ENCODE peak calls at places on chromosomes 6 and 20, in five cellular contexts. C is GM13977, P is PC-9, H is B cell, M is AG09319. L is an unnamed sample.
A peak's percentile ranks its signal among the peaks of the same experiment; 100 is the strongest.

GRCh38 chr6:90256698-90257485 is 39.8 kb downstream of the BACH2 start:
- DNase-seq in C (no peak), P (no peak), H (no peak), M (no peak), L (no peak)

GRCh38 chr20:2032168-2032567 is 38.3 kb upstream of the PDYN start:
- DNase-seq in C (no peak), P (no peak), H (no peak), M (no peak), L (no peak)

GRCh38 chr6:41072836-41073202 is at the start of gene NFYA:
- DNase-seq in C (peak; percentile 97), P (no peak), H (no peak), M (no peak), L (no peak)

GRCh38 chr20:44973053-44973452 is 6.7 kb downstream of the STK4 start:
- DNase-seq in C (no peak), P (no peak), H (no peak), M (no peak), L (no peak)

GRCh38 chr20:37266940-37267683 is 5.5 kb upstream of the GHRH start:
- DNase-seq in C (no peak), P (no peak), H (no peak), M (no peak), L (no peak)

GRCh38 chr6:27161946-27162603 is 85.4 kb upstream of the PRSS16 start:
- DNase-seq in C (no peak), P (peak; percentile 45), H (no peak), M (no peak), L (no peak)

GRCh38 chr20:61803416-61803902 is 262.2 kb downstream of the TAF4 start:
- DNase-seq in C (no peak), P (no peak), H (no peak), M (no peak), L (no peak)

GRCh38 chr6:17968081-17968518 is 19.3 kb downstream of the KIF13A start:
- DNase-seq in C (no peak), P (no peak), H (no peak), M (no peak), L (no peak)

GRCh38 chr20:62381202-62381797 is 5.6 kb upstream of the RPS21 start:
- DNase-seq in C (no peak), P (peak; percentile 72), H (no peak), M (no peak), L (no peak)

GRCh38 chr6:16681260-16681873 is 79.9 kb downstream of the ATXN1 start:
- DNase-seq in C (no peak), P (peak; percentile 32), H (no peak), M (peak; percentile 59), L (no peak)

GRCh38 chr6:54194067-54194466 is 82.8 kb downstream of the MLIP start:
- DNase-seq in C (no peak), P (no peak), H (no peak), M (no peak), L (no peak)

GRCh38 chr6:108113557-108114519 is 39.3 kb upstream of the OSTM1 start:
- DNase-seq in C (peak; percentile 61), P (peak; percentile 23), H (no peak), M (no peak), L (no peak)
- TF ChIP-seq CTCF in C (peak; percentile 47), P (peak; percentile 87), H (peak; percentile 74), M (peak; percentile 55), L (peak; percentile 42)

GRCh38 chr20:41604002-41604401 is 14.2 kb downstream of the CHD6 start:
- DNase-seq in C (no peak), P (no peak), H (no peak), M (no peak), L (no peak)
- TF ChIP-seq CTCF in C (no peak), P (no peak), H (no peak), M (no peak), L (no peak)

GRCh38 chr20:58691773-58692578 is 624 bp upstream of the NPEPL1 start:
- DNase-seq in C (no peak), P (no peak), H (no peak), M (no peak), L (no peak)

GRCh38 chr20:58695084-58695722 is 2.6 kb downstream of the NPEPL1 start:
- DNase-seq in C (no peak), P (no peak), H (no peak), M (no peak), L (no peak)

GRCh38 chr20:58692579-58693225 is at the start of gene NPEPL1:
- DNase-seq in C (peak; percentile 97), P (peak; percentile 70), H (peak; percentile 53), M (peak; percentile 48), L (peak; percentile 95)

GRCh38 chr20:58694241-58695083 is 1.9 kb downstream of the NPEPL1 start:
- DNase-seq in C (no peak), P (no peak), H (no peak), M (no peak), L (no peak)

DNA sequence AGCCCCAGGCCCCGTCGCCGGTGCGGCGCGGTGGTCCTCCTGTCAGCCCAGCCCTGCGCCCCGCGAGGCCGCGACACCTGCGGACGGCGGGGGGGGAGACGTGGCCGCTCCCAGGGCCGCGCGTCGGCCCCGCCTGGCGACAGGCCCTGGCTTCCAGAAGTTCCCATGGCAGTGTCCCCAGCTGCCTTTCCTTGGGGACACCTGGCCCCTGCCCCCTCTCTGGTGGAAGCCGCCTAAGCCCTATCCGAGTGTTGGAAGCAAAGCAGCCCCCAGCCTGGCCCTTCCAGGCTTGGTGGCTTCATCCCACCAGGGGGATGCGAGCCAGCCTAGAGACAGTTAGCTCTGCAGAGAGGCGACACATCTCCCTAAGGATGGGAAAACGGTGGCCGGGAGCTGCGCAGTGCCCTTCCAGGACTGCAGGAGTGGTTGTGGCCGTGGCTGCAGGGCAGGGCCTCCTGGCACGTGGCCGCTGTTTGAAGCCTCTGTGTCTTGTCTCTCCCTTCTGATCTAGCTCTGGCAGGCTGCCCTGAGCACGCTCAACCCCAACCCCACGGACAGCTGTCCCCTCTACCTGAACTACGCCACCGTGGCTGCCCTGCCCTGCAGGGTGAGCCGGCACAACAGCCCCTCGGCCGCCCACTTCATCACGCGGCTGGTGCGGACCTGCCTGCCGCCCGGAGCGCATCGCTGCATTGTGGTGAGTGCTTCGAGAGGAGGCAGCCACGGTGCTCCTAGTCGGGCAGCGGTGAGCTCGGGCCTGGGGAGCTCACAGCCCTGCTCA is 816 bp downstream of the NPEPL1 start:
- DNase-seq in C (no peak), P (peak; percentile 19), H (no peak), M (no peak), L (no peak)
- TF ChIP-seq CTCF in C (no peak), P (no peak), H (no peak), M (no peak), L (no peak)

DNA sequence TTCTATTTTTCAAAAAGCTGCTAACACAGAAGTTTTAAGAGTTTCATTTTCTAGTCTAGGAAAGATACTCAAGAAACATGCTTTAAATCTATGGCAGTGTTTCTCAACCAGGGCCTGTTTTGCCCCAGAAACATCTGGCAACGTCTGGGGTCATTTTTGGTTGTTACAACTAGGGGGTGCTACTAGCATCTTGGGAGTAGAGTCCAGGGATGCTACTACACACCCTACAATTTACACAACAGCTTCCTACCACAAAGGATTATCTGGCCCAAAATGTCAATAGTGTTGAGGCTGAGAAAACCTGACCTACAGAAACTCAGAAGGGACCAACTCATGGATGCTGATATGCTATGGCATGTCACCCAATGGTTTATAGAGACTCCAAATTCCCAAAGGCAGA is 24.4 kb downstream of the SERAC1 start:
- DNase-seq in C (peak; percentile 19), P (no peak), H (no peak), M (no peak), L (peak; percentile 32)
- TF ChIP-seq CTCF in C (peak; percentile 27), P (peak; percentile 38), H (no peak), M (peak; percentile 20), L (no peak)

GRCh38 chr6:3977875-3978711 is 100.8 kb downstream of the FAM217A start:
- DNase-seq in C (peak; percentile 37), P (peak; percentile 43), H (peak; percentile 63), M (peak; percentile 64), L (peak; percentile 41)
- TF ChIP-seq CTCF in C (peak; percentile 62), P (peak; percentile 73), H (peak; percentile 70), M (peak; percentile 69), L (peak; percentile 63)

GRCh38 chr6:160222491-160222890 is 36.1 kb downstream of the SLC22A2 start:
- DNase-seq in C (no peak), P (no peak), H (no peak), M (no peak), L (no peak)

GRCh38 chr6:160224599-160225237 is 33.9 kb downstream of the SLC22A2 start:
- DNase-seq in C (no peak), P (no peak), H (no peak), M (no peak), L (no peak)

GRCh38 chr6:160217863-160218262 is 40.8 kb downstream of the SLC22A2 start:
- DNase-seq in C (no peak), P (no peak), H (no peak), M (no peak), L (no peak)

GRCh38 chr6:160221918-160222317 is 36.7 kb downstream of the SLC22A2 start:
- DNase-seq in C (no peak), P (no peak), H (no peak), M (no peak), L (no peak)

GRCh38 chr6:160221423-160221822 is 37.2 kb downstream of the SLC22A2 start:
- DNase-seq in C (no peak), P (no peak), H (no peak), M (no peak), L (no peak)
- TF ChIP-seq CTCF in C (peak; percentile 9), P (peak; percentile 35), H (no peak), M (no peak), L (no peak)

GRCh38 chr6:165858571-165858970 is 195.5 kb upstream of the PDE10A start:
- DNase-seq in C (no peak), P (no peak), H (no peak), M (no peak), L (no peak)
- TF ChIP-seq CTCF in C (no peak), P (no peak), H (no peak), M (no peak), L (no peak)

DNA sequence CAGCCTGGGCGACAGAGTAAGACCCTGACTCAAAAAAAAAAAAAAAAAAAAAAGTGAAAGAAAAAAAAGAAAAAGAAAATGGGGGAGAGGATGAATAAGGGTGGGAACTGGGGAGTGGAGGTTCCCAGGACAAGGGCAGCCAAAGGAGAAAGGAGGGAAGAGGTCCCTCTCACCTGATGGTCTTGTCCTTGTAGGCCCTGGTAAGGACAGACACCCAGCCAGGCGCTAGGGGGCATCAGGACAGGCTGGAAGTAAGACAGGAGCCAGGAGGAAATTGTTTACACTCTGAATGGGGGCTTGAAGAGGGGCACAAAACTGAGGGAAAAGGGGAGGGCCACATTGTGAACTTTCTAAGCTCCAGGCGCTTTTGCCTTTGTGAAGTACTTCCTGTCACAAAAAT is 2.3 kb upstream of the ALDH5A1 start:
- DNase-seq in C (no peak), P (no peak), H (no peak), M (no peak), L (no peak)
- TF ChIP-seq CTCF in C (peak; percentile 4), P (no peak), H (peak; percentile 9), M (peak; percentile 7), L (no peak)

GRCh38 chr6:168196385-168196860 is 117.4 kb upstream of the FRMD1 start:
- DNase-seq in C (no peak), P (no peak), H (no peak), M (no peak), L (no peak)
- TF ChIP-seq CTCF in C (no peak), P (no peak), H (no peak), M (no peak), L (no peak)

L was measured in GM10248.